ENCODE peak calls at places on chromosome 4, in eight cellular contexts. W is HFFc6; R is lung; K is stimulated activated CD4-positive, alpha-beta T cell treated with anti-CD3 and anti-CD28 coated beads, Interleukin-1b, Interleukin-23, amount 100 ng/mL, for 4 hours; J is choroid plexus epithelial cell; N is activated T-helper 1 cell treated with anti-CD3 and anti-CD28 coated beads, Interleukin-2, amount 50 U/mL, for 16 hours; T is D721Med; V is fibroblast of mammary gland. A is an unnamed sample.

GRCh38 chr4:2923141-2923551 is 40.1 kb downstream of the NOP14 start:
- DNase-seq in W (no peak), R (no peak), K (no peak), J (peak), N (no peak), T (no peak), V (no peak), A (peak)

GRCh38 chr4:16083217-16084191 is at the start of gene PROM1:
- DNase-seq in W (no peak), R (no peak), K (no peak), J (no peak), N (no peak), T (peak), V (no peak), A (peak)

GRCh38 chr4:102429553-102429952 is 71.6 kb upstream of the NFKB1 start:
- DNase-seq in W (peak), R (no peak), K (no peak), J (peak), N (no peak), T (no peak), V (peak), A (no peak)

GRCh38 chr4:186067757-186068385 is 1.1 kb upstream of the TLR3 start:
- DNase-seq in W (peak), R (peak), K (no peak), J (peak), N (no peak), T (no peak), V (peak), A (peak)

GRCh38 chr4:88535090-88535755 is 11.6 kb upstream of the PYURF start:
- DNase-seq in W (no peak), R (no peak), K (no peak), J (no peak), N (no peak), T (no peak), V (no peak), A (no peak)

GRCh38 chr4:6372649-6373525 is 99.5 kb downstream of the PPP2R2C start:
- DNase-seq in W (peak), R (no peak), K (no peak), J (peak), N (no peak), T (peak), V (peak), A (no peak)

GRCh38 chr4:1767770-1768366 is 25.2 kb upstream of the FGFR3 start:
- DNase-seq in W (no peak), R (peak), K (peak), J (peak), N (no peak), T (peak), V (peak), A (no peak)

GRCh38 chr4:128517739-128518510 is 230.3 kb upstream of the PGRMC2 start:
- DNase-seq in W (peak), R (peak), K (no peak), J (peak), N (no peak), T (no peak), V (peak), A (no peak)

GRCh38 chr4:111016416-111016815 is 393.5 kb upstream of the PITX2 start:
- DNase-seq in W (no peak), R (no peak), K (no peak), J (no peak), N (no peak), T (no peak), V (no peak), A (no peak)

GRCh38 chr4:108940086-108941033 is 177.5 kb upstream of the ETNPPL start:
- DNase-seq in W (no peak), R (no peak), K (no peak), J (no peak), N (no peak), T (no peak), V (no peak), A (no peak)

GRCh38 chr4:119039779-119040178 is 95.9 kb upstream of the MYOZ2 start:
- DNase-seq in W (no peak), R (no peak), K (no peak), J (peak), N (no peak), T (no peak), V (no peak), A (no peak)

GRCh38 chr4:53380221-53380620 is 2.8 kb downstream of the FIP1L1 start:
- DNase-seq in W (no peak), R (no peak), K (no peak), J (no peak), N (no peak), T (no peak), V (peak), A (no peak)

GRCh38 chr4:79042079-79042674 is 102.9 kb upstream of the PAQR3 start:
- DNase-seq in W (peak), R (no peak), K (no peak), J (peak), N (no peak), T (no peak), V (peak), A (no peak)

GRCh38 chr4:184792334-184792733 is 33.4 kb downstream of the ACSL1 start:
- DNase-seq in W (no peak), R (no peak), K (no peak), J (peak), N (no peak), T (no peak), V (no peak), A (no peak)

GRCh38 chr4:169243808-169244207 is 26.9 kb downstream of the SH3RF1 start:
- DNase-seq in W (peak), R (no peak), K (no peak), J (peak), N (no peak), T (no peak), V (peak), A (no peak)

GRCh38 chr4:82561745-82562552 is at the start of gene TMEM150C:
- DNase-seq in W (no peak), R (no peak), K (no peak), J (peak), N (no peak), T (peak), V (peak), A (peak)

GRCh38 chr4:28774344-28774743 is 1913.7 kb downstream of the STIM2 start:
- DNase-seq in W (no peak), R (no peak), K (no peak), J (no peak), N (no peak), T (no peak), V (no peak), A (no peak)

GRCh38 chr4:158192439-158193158 is 17.7 kb upstream of the TMEM144 start:
- DNase-seq in W (no peak), R (no peak), K (no peak), J (no peak), N (no peak), T (no peak), V (no peak), A (no peak)

GRCh38 chr4:15318621-15319348 is 109.0 kb upstream of the C1QTNF7 start:
- DNase-seq in W (peak), R (no peak), K (no peak), J (no peak), N (no peak), T (no peak), V (no peak), A (no peak)

GRCh38 chr4:1375761-1376322 is 28.8 kb downstream of the UVSSA start:
- DNase-seq in W (no peak), R (no peak), K (no peak), J (no peak), N (no peak), T (no peak), V (no peak), A (no peak)

GRCh38 chr4:13627185-13627605 is 330 bp downstream of the BOD1L1 start:
- DNase-seq in W (no peak), R (no peak), K (no peak), J (no peak), N (no peak), T (no peak), V (peak), A (no peak)

GRCh38 chr4:155822572-155822971 is 43.5 kb downstream of the ASIC5 start:
- DNase-seq in W (no peak), R (no peak), K (no peak), J (peak), N (no peak), T (no peak), V (no peak), A (no peak)

GRCh38 chr4:113020966-113021365 is 28.5 kb upstream of the ANK2 start:
- DNase-seq in W (no peak), R (no peak), K (no peak), J (peak), N (no peak), T (no peak), V (peak), A (no peak)

GRCh38 chr4:5710065-5710961 is 688 bp upstream of the EVC start:
- DNase-seq in W (no peak), R (no peak), K (no peak), J (peak), N (no peak), T (no peak), V (no peak), A (no peak)

GRCh38 chr4:140871368-140871767 is 115.2 kb upstream of the TBC1D9 start:
- DNase-seq in W (no peak), R (no peak), K (no peak), J (no peak), N (no peak), T (no peak), V (no peak), A (no peak)

GRCh38 chr4:8709729-8710360 is 117.3 kb downstream of the CPZ start:
- DNase-seq in W (no peak), R (no peak), K (no peak), J (no peak), N (no peak), T (no peak), V (no peak), A (no peak)

GRCh38 chr4:26074672-26075071 is 160.7 kb downstream of the SMIM20 start:
- DNase-seq in W (no peak), R (no peak), K (peak), J (no peak), N (peak), T (no peak), V (no peak), A (no peak)

GRCh38 chr4:7638984-7639789 is 204.5 kb upstream of the PSAPL1 start:
- DNase-seq in W (no peak), R (no peak), K (no peak), J (no peak), N (no peak), T (no peak), V (no peak), A (no peak)

GRCh38 chr4:560731-561211 is 15.3 kb downstream of the TMEM271 start:
- DNase-seq in W (no peak), R (no peak), K (no peak), J (no peak), N (no peak), T (no peak), V (no peak), A (no peak)

GRCh38 chr4:158809611-158810486 is 41.0 kb downstream of the FNIP2 start:
- DNase-seq in W (peak), R (no peak), K (no peak), J (peak), N (no peak), T (no peak), V (peak), A (no peak)

GRCh38 chr4:54063737-54064316 is 578 bp downstream of the CHIC2 start:
- DNase-seq in W (no peak), R (peak), K (no peak), J (no peak), N (no peak), T (no peak), V (no peak), A (peak)

GRCh38 chr4:160864253-160864652 is 1299.5 kb downstream of the FSTL5 start:
- DNase-seq in W (no peak), R (no peak), K (no peak), J (no peak), N (no peak), T (no peak), V (no peak), A (no peak)

GRCh38 chr4:30744957-30745640 is 24.9 kb downstream of the PCDH7 start:
- DNase-seq in W (no peak), R (no peak), K (no peak), J (peak), N (no peak), T (no peak), V (peak), A (no peak)

A was measured in pancreas.